ENCODE peak calls at places on chromosomes 12 and 14, in four cellular contexts. One of them, this sample, is unnamed.
A peak's percentile ranks its signal among the peaks of the same experiment; 100 is the strongest.

GRCh38 chr14:51367600-51367931 is 127.5 kb downstream of the TMX1 start:
- DNase-seq in A549: no peak
- DNase-seq in lower leg skin: no peak
- DNase-seq in coronary artery: no peak
- DNase-seq in this sample: no peak

GRCh38 chr12:88993655-88994054 is 358.6 kb downstream of the DUSP6 start:
- DNase-seq in lower leg skin: no peak
- DNase-seq in coronary artery: no peak
- DNase-seq in A549: peak; percentile 18
- DNase-seq in this sample: peak; percentile 68

GRCh38 chr12:9895215-9895971 is 14.1 kb downstream of the KLRF2 start:
- DNase-seq in coronary artery: no peak
- DNase-seq in lower leg skin: no peak
- DNase-seq in A549: no peak
- DNase-seq in this sample: no peak

GRCh38 chr12:62724947-62725447 is 210.0 kb downstream of the PPM1H start:
- DNase-seq in A549: peak; percentile 71
- DNase-seq in lower leg skin: no peak
- DNase-seq in coronary artery: no peak
- DNase-seq in this sample: peak; percentile 65

GRCh38 chr14:23431486-23431885 is 4.0 kb downstream of the MYH7 start:
- DNase-seq in coronary artery: no peak
- DNase-seq in A549: no peak
- DNase-seq in lower leg skin: peak; percentile 17
- DNase-seq in this sample: no peak

GRCh38 chr12:130119241-130119861 is 42.9 kb upstream of the FZD10 start:
- DNase-seq in lower leg skin: no peak
- DNase-seq in A549: no peak
- DNase-seq in coronary artery: no peak
- DNase-seq in this sample: no peak

GRCh38 chr12:117236456-117237001 is 46.3 kb upstream of the FBXO21 start:
- DNase-seq in A549: peak; percentile 69
- DNase-seq in coronary artery: no peak
- DNase-seq in lower leg skin: peak; percentile 96
- DNase-seq in this sample: peak; percentile 95

GRCh38 chr12:114269153-114269552 is 136.8 kb downstream of the TBX5 start:
- DNase-seq in lower leg skin: no peak
- DNase-seq in A549: no peak
- DNase-seq in coronary artery: no peak
- DNase-seq in this sample: peak; percentile 18

GRCh38 chr14:75487155-75487671 is 35.1 kb upstream of the BATF start:
- DNase-seq in A549: no peak
- DNase-seq in lower leg skin: no peak
- DNase-seq in coronary artery: peak; percentile 7
- DNase-seq in this sample: no peak

GRCh38 chr14:63212209-63212608 is 8.0 kb downstream of the RHOJ start:
- DNase-seq in A549: no peak
- DNase-seq in coronary artery: no peak
- DNase-seq in lower leg skin: no peak
- DNase-seq in this sample: no peak

GRCh38 chr14:20730921-20731320 is 14.8 kb upstream of the EDDM3A start:
- DNase-seq in lower leg skin: no peak
- DNase-seq in coronary artery: no peak
- DNase-seq in A549: no peak
- DNase-seq in this sample: no peak

GRCh38 chr14:66403183-66403582 is 83.0 kb upstream of the CCDC196 start:
- DNase-seq in A549: peak; percentile 13
- DNase-seq in coronary artery: no peak
- DNase-seq in lower leg skin: no peak
- DNase-seq in this sample: no peak

GRCh38 chr12:112347521-112347920 is 34.7 kb downstream of the HECTD4 start:
- DNase-seq in A549: no peak
- DNase-seq in coronary artery: no peak
- DNase-seq in lower leg skin: no peak
- DNase-seq in this sample: no peak

GRCh38 chr14:84458881-84459280 is 1071.1 kb upstream of the FLRT2 start:
- DNase-seq in lower leg skin: no peak
- DNase-seq in A549: no peak
- DNase-seq in coronary artery: no peak
- DNase-seq in this sample: no peak

GRCh38 chr14:33847066-33847465 is 103.8 kb downstream of the EGLN3 start:
- DNase-seq in lower leg skin: no peak
- DNase-seq in coronary artery: no peak
- DNase-seq in A549: no peak
- DNase-seq in this sample: no peak

GRCh38 chr12:51846911-51847829 is 1.3 kb downstream of the FIGNL2 start:
- DNase-seq in A549: peak; percentile 62
- DNase-seq in coronary artery: no peak
- DNase-seq in lower leg skin: peak; percentile 92
- DNase-seq in this sample: peak; percentile 92

GRCh38 chr12:94704452-94704871 is 54.1 kb upstream of the TMCC3 start:
- DNase-seq in A549: peak; percentile 46
- DNase-seq in coronary artery: no peak
- DNase-seq in lower leg skin: no peak
- DNase-seq in this sample: peak; percentile 30

GRCh38 chr14:77099425-77100167 is 1.5 kb downstream of the CIPC start:
- DNase-seq in coronary artery: no peak
- DNase-seq in A549: no peak
- DNase-seq in lower leg skin: no peak
- DNase-seq in this sample: peak; percentile 52

GRCh38 chr12:56682323-56682722 is 5.8 kb downstream of the PTGES3 start:
- DNase-seq in lower leg skin: peak; percentile 60
- DNase-seq in coronary artery: peak; percentile 1
- DNase-seq in A549: no peak
- DNase-seq in this sample: no peak

GRCh38 chr14:55297611-55298323 is 26.5 kb downstream of the FBXO34 start:
- DNase-seq in A549: no peak
- DNase-seq in coronary artery: no peak
- DNase-seq in lower leg skin: no peak
- DNase-seq in this sample: no peak

GRCh38 chr14:81473456-81474155 is 60.0 kb downstream of the SEL1L start:
- DNase-seq in lower leg skin: no peak
- DNase-seq in A549: no peak
- DNase-seq in coronary artery: no peak
- DNase-seq in this sample: no peak

GRCh38 chr12:42961395-42961794 is 371.8 kb upstream of the PRICKLE1 start:
- DNase-seq in A549: peak; percentile 44
- DNase-seq in coronary artery: no peak
- DNase-seq in lower leg skin: no peak
- DNase-seq in this sample: no peak

GRCh38 chr14:90697577-90698206 is 118.5 kb downstream of the TTC7B start:
- DNase-seq in lower leg skin: peak; percentile 96
- DNase-seq in coronary artery: peak; percentile 88
- DNase-seq in A549: peak; percentile 74
- DNase-seq in this sample: peak; percentile 86

GRCh38 chr14:102917469-102918211 is 4.8 kb upstream of the AMN start:
- DNase-seq in lower leg skin: no peak
- DNase-seq in coronary artery: no peak
- DNase-seq in A549: peak; percentile 52
- DNase-seq in this sample: peak; percentile 86

GRCh38 chr12:55829967-55830600 is 697 bp upstream of the DNAJC14 start:
- DNase-seq in A549: peak; percentile 28
- DNase-seq in coronary artery: no peak
- DNase-seq in lower leg skin: peak; percentile 92
- DNase-seq in this sample: peak; percentile 59

GRCh38 chr12:25557830-25558436 is 4.8 kb upstream of the LMNTD1 start:
- DNase-seq in coronary artery: no peak
- DNase-seq in lower leg skin: no peak
- DNase-seq in A549: peak; percentile 8
- DNase-seq in this sample: peak; percentile 41

GRCh38 chr12:62192486-62193250 is 67.5 kb upstream of the USP15 start:
- DNase-seq in lower leg skin: no peak
- DNase-seq in A549: peak; percentile 74
- DNase-seq in coronary artery: no peak
- DNase-seq in this sample: peak; percentile 87

GRCh38 chr14:104650057-104650980 is 39.1 kb upstream of the INF2 start:
- DNase-seq in lower leg skin: peak; percentile 92
- DNase-seq in coronary artery: no peak
- DNase-seq in A549: peak; percentile 82
- DNase-seq in this sample: peak; percentile 48

GRCh38 chr12:128267651-128268347 is 829 bp downstream of the TMEM132C start:
- DNase-seq in lower leg skin: no peak
- DNase-seq in A549: no peak
- DNase-seq in coronary artery: no peak
- DNase-seq in this sample: no peak

GRCh38 chr12:108589028-108589839 is 8.7 kb downstream of the TMEM119 start:
- DNase-seq in lower leg skin: no peak
- DNase-seq in coronary artery: no peak
- DNase-seq in A549: no peak
- DNase-seq in this sample: no peak

GRCh38 chr12:118498171-118498570 is 121.8 kb downstream of the SUDS3 start:
- DNase-seq in coronary artery: no peak
- DNase-seq in lower leg skin: no peak
- DNase-seq in A549: no peak
- DNase-seq in this sample: no peak

GRCh38 chr12:92402415-92402814 is 256.8 kb upstream of the BTG1 start:
- DNase-seq in coronary artery: no peak
- DNase-seq in A549: no peak
- DNase-seq in lower leg skin: no peak
- DNase-seq in this sample: no peak

GRCh38 chr12:92400006-92400405 is 254.4 kb upstream of the BTG1 start:
- DNase-seq in A549: no peak
- DNase-seq in lower leg skin: no peak
- DNase-seq in coronary artery: no peak
- DNase-seq in this sample: no peak

GRCh38 chr12:92395322-92395721 is 249.7 kb upstream of the BTG1 start:
- DNase-seq in coronary artery: no peak
- DNase-seq in A549: no peak
- DNase-seq in lower leg skin: no peak
- DNase-seq in this sample: no peak

GRCh38 chr12:92396647-92397258 is 251.1 kb upstream of the BTG1 start:
- DNase-seq in A549: peak; percentile 12
- DNase-seq in lower leg skin: no peak
- DNase-seq in coronary artery: no peak
- DNase-seq in this sample: no peak

GRCh38 chr12:92398565-92399309 is 253.1 kb upstream of the BTG1 start:
- DNase-seq in coronary artery: no peak
- DNase-seq in A549: no peak
- DNase-seq in lower leg skin: no peak
- DNase-seq in this sample: no peak
- H3K4me3 ChIP-seq in coronary artery: no peak overlapping the region
- H3K4me3 ChIP-seq in A549: no peak overlapping the region
- H3K4me3 ChIP-seq in lower leg skin: no peak overlapping the region
- H3K4me3 ChIP-seq in this sample: no peak overlapping the region

GRCh38 chr12:6752931-6753771 is at the start of gene MLF2:
- DNase-seq in A549: peak; percentile 98
- DNase-seq in coronary artery: peak; percentile 99
- DNase-seq in lower leg skin: peak; percentile 100
- DNase-seq in this sample: peak; percentile 99
- H3K4me3 ChIP-seq in A549: peak within 1 kb of the TSS; percentile 98
- H3K4me3 ChIP-seq in coronary artery: peak within 1 kb of the TSS; percentile 92
- H3K4me3 ChIP-seq in lower leg skin: peak within 1 kb of the TSS; percentile 81
- H3K4me3 ChIP-seq in this sample: peak within 1 kb of the TSS; percentile 100

DNA sequence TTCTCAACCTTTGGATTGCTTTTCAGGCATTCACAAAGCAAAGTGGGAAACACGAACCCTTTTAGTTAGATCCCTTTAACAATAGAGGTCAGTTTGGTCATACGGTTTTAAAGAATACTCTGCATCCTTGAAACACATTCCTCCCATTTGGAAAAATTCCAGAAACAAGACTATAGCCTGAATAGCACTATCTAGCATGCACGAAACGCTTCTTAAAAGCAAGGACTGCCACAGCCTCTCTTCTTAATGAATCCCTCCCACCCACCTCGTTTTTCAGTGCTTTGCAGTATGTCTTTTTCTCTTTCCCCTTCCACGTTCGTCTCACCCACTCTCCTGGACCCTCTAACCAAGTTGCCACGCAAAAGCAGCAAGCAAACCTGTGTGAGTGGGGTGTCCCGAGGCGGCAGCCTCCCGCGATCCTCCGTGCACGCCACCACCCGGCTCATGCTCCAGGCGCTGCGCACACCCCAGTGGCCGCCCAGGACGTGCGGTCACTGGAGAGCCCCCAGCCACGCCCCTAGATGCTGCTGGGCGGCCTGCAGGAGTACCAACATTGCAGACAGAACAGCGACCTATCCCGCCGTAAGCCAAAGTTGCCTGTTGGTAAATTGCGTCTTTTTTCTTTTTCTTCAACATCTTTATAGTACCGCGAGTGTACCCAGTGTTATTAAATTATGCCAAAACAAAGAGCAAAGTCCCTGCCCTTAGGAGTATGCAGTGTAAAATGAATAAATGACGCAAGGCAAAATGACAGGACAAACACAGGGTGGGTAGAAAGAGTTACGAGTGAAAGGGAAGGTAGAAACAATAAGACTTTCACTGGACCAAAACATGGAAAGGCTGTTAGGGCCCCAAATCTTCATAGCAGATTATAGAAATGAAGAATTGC is at the start of gene SLC38A4:
- DNase-seq in lower leg skin: no peak
- DNase-seq in coronary artery: no peak
- DNase-seq in A549: no peak
- DNase-seq in this sample: no peak
- H3K4me3 ChIP-seq in lower leg skin: no peak within 1 kb of the TSS
- H3K4me3 ChIP-seq in coronary artery: peak within 1 kb of the TSS; percentile 41
- H3K4me3 ChIP-seq in A549: no peak within 1 kb of the TSS
- H3K4me3 ChIP-seq in this sample: no peak within 1 kb of the TSS

GRCh38 chr12:32679091-32679909 is at the start of gene DNM1L:
- DNase-seq in coronary artery: peak; percentile 96
- DNase-seq in A549: peak; percentile 96
- DNase-seq in lower leg skin: peak; percentile 98
- DNase-seq in this sample: peak; percentile 98

GRCh38 chr12:32686340-32686739 is 7.2 kb downstream of the DNM1L start:
- DNase-seq in A549: no peak
- DNase-seq in coronary artery: no peak
- DNase-seq in lower leg skin: no peak
- DNase-seq in this sample: no peak

GRCh38 chr12:32679910-32680217 is 763 bp downstream of the DNM1L start:
- DNase-seq in coronary artery: no peak
- DNase-seq in A549: no peak
- DNase-seq in lower leg skin: no peak
- DNase-seq in this sample: no peak

GRCh38 chr12:32681272-32681671 is 2.2 kb downstream of the DNM1L start:
- DNase-seq in coronary artery: no peak
- DNase-seq in A549: no peak
- DNase-seq in lower leg skin: no peak
- DNase-seq in this sample: no peak

GRCh38 chr12:32680787-32681186 is 1.7 kb downstream of the DNM1L start:
- DNase-seq in A549: no peak
- DNase-seq in coronary artery: no peak
- DNase-seq in lower leg skin: no peak
- DNase-seq in this sample: no peak
- H3K4me3 ChIP-seq in A549: peak overlapping the region; percentile 82
- H3K4me3 ChIP-seq in coronary artery: peak overlapping the region; percentile 77
- H3K4me3 ChIP-seq in lower leg skin: no peak overlapping the region
- H3K4me3 ChIP-seq in this sample: peak overlapping the region; percentile 69